ENCODE peak calls at places on chromosomes 1 and 21, in four cellular contexts. Z is IMR-90, H is cerebellar cortex, Q is left cardiac atrium. A is an unnamed sample.

GRCh38 chr1:204084247-204084772 is 11.4 kb downstream of the SOX13 start:
- DNase-seq in Q (no peak), Z (no peak), H (peak), A (no peak)

GRCh38 chr1:186188004-186188539 is 187.0 kb downstream of the TPR start:
- DNase-seq in Z (peak), H (no peak), Q (no peak), A (peak)

GRCh38 chr1:43875327-43875726 is 58.3 kb upstream of the ARTN start:
- DNase-seq in Z (no peak), Q (no peak), H (no peak), A (no peak)

GRCh38 chr1:244820131-244820530 is 15.3 kb upstream of the COX20 start:
- DNase-seq in Z (no peak), Q (no peak), H (no peak), A (no peak)

GRCh38 chr1:228415221-228415620 is 1.4 kb downstream of the TRIM17 start:
- DNase-seq in H (peak), Z (no peak), Q (no peak), A (no peak)

GRCh38 chr1:166900987-166901386 is 24.9 kb upstream of the TADA1 start:
- DNase-seq in Q (no peak), Z (no peak), H (no peak), A (peak)

GRCh38 chr1:43547538-43548072 is 16.9 kb downstream of the PTPRF start:
- DNase-seq in Q (no peak), Z (no peak), H (no peak), A (no peak)

GRCh38 chr1:41479808-41480160 is 4.7 kb downstream of the EDN2 start:
- DNase-seq in Z (no peak), H (no peak), Q (no peak), A (no peak)

GRCh38 chr21:32359719-32360260 is 33.0 kb downstream of the URB1 start:
- DNase-seq in H (no peak), Q (no peak), Z (no peak), A (peak)

GRCh38 chr1:27318137-27318536 is 3.8 kb upstream of the TMEM222 start:
- DNase-seq in Z (no peak), H (peak), Q (no peak), A (no peak)

GRCh38 chr1:2984399-2985061 is 36.7 kb upstream of the ACTRT2 start:
- DNase-seq in Z (no peak), H (no peak), Q (no peak), A (no peak)

GRCh38 chr21:45169001-45169400 is 94.6 kb downstream of the ADARB1 start:
- DNase-seq in Z (no peak), Q (no peak), H (peak), A (no peak)

GRCh38 chr1:156618853-156619581 is at the start of gene HAPLN2:
- DNase-seq in Q (no peak), H (peak), Z (no peak), A (no peak)

GRCh38 chr1:18282851-18283600 is 175.4 kb downstream of the IGSF21 start:
- DNase-seq in H (peak), Z (no peak), Q (no peak), A (no peak)

GRCh38 chr1:159040206-159040605 is 30.5 kb downstream of the IFI16 start:
- DNase-seq in Q (no peak), H (no peak), Z (peak), A (peak)

GRCh38 chr1:115060501-115060900 is 28.8 kb downstream of the TSPAN2 start:
- DNase-seq in H (no peak), Z (peak), Q (no peak), A (peak)

GRCh38 chr1:212234431-212235298 is 50.5 kb upstream of the PPP2R5A start:
- DNase-seq in H (no peak), Q (peak), Z (peak), A (peak)

GRCh38 chr1:203581841-203582240 is 44.8 kb upstream of the ATP2B4 start:
- DNase-seq in Q (no peak), H (peak), Z (no peak), A (peak)

GRCh38 chr1:216836316-216836715 is 113.1 kb upstream of the ESRRG start:
- DNase-seq in H (no peak), Z (no peak), Q (no peak), A (no peak)

GRCh38 chr1:199129247-199129646 is 490.4 kb downstream of the PTPRC start:
- DNase-seq in H (no peak), Z (peak), Q (no peak), A (no peak)

GRCh38 chr1:85621430-85621829 is 40.9 kb downstream of the CCN1 start:
- DNase-seq in H (no peak), Q (no peak), Z (no peak), A (no peak)

GRCh38 chr1:199272107-199272506 is 633.3 kb downstream of the PTPRC start:
- DNase-seq in Z (peak), Q (no peak), H (no peak), A (peak)

GRCh38 chr1:119595606-119596005 is 52.5 kb downstream of the ZNF697 start:
- DNase-seq in Q (no peak), Z (no peak), H (no peak), A (no peak)

GRCh38 chr1:17128361-17128760 is 9.1 kb upstream of the PADI2 start:
- DNase-seq in Q (no peak), H (no peak), Z (peak), A (peak)

GRCh38 chr1:168301664-168302320 is 21.1 kb downstream of the TBX19 start:
- DNase-seq in H (no peak), Z (peak), Q (no peak), A (peak)

A was measured in EH.